ENCODE peak calls at places on chromosome 11, in seven cellular contexts. One of them, this sample, is unnamed.
A peak's percentile ranks its signal among the peaks of the same experiment; 100 is the strongest.

GRCh38 chr11:104134760-104135159 is 29.2 kb downstream of the PDGFD start:
- ATAC-seq in natural killer cell: no peak
- ATAC-seq in lung: no peak
- ATAC-seq in RWPE2: peak; percentile 75
- ATAC-seq in GM23338: no peak
- ATAC-seq in CD8-positive, alpha-beta T cell: no peak
- ATAC-seq in activated T-helper 17 cell treated with anti-CD3 and anti-CD28 coated beads, Interleukin-2, amount 50 U/mL, for 72 hours: no peak
- ATAC-seq in this sample: no peak

GRCh38 chr11:9565822-9566560 is 7.5 kb upstream of the WEE1 start:
- ATAC-seq in GM23338: peak; percentile 67
- ATAC-seq in lung: peak; percentile 76
- ATAC-seq in activated T-helper 17 cell treated with anti-CD3 and anti-CD28 coated beads, Interleukin-2, amount 50 U/mL, for 72 hours: peak; percentile 96
- ATAC-seq in natural killer cell: no peak
- ATAC-seq in RWPE2: peak; percentile 87
- ATAC-seq in CD8-positive, alpha-beta T cell: peak; percentile 91
- ATAC-seq in this sample: peak; percentile 90

GRCh38 chr11:130601141-130601540 is 152.7 kb downstream of the ADAMTS15 start:
- ATAC-seq in GM23338: peak; percentile 84
- ATAC-seq in lung: peak; percentile 36
- ATAC-seq in CD8-positive, alpha-beta T cell: no peak
- ATAC-seq in natural killer cell: no peak
- ATAC-seq in RWPE2: no peak
- ATAC-seq in activated T-helper 17 cell treated with anti-CD3 and anti-CD28 coated beads, Interleukin-2, amount 50 U/mL, for 72 hours: no peak
- ATAC-seq in this sample: no peak

GRCh38 chr11:102458531-102458930 is 6.0 kb upstream of the TMEM123 start:
- ATAC-seq in GM23338: no peak
- ATAC-seq in natural killer cell: no peak
- ATAC-seq in lung: no peak
- ATAC-seq in CD8-positive, alpha-beta T cell: no peak
- ATAC-seq in RWPE2: no peak
- ATAC-seq in activated T-helper 17 cell treated with anti-CD3 and anti-CD28 coated beads, Interleukin-2, amount 50 U/mL, for 72 hours: no peak
- ATAC-seq in this sample: no peak

GRCh38 chr11:10605941-10606381 is 37.5 kb upstream of the LYVE1 start:
- ATAC-seq in CD8-positive, alpha-beta T cell: no peak
- ATAC-seq in natural killer cell: no peak
- ATAC-seq in lung: no peak
- ATAC-seq in activated T-helper 17 cell treated with anti-CD3 and anti-CD28 coated beads, Interleukin-2, amount 50 U/mL, for 72 hours: peak; percentile 18
- ATAC-seq in RWPE2: no peak
- ATAC-seq in GM23338: peak; percentile 90
- ATAC-seq in this sample: no peak

GRCh38 chr11:19577391-19577831 is 135.2 kb upstream of the NAV2 start:
- ATAC-seq in GM23338: peak; percentile 50
- ATAC-seq in RWPE2: no peak
- ATAC-seq in CD8-positive, alpha-beta T cell: no peak
- ATAC-seq in natural killer cell: no peak
- ATAC-seq in activated T-helper 17 cell treated with anti-CD3 and anti-CD28 coated beads, Interleukin-2, amount 50 U/mL, for 72 hours: no peak
- ATAC-seq in lung: no peak
- ATAC-seq in this sample: no peak

GRCh38 chr11:13868710-13869403 is 93.7 kb upstream of the SPON1 start:
- ATAC-seq in RWPE2: peak; percentile 55
- ATAC-seq in activated T-helper 17 cell treated with anti-CD3 and anti-CD28 coated beads, Interleukin-2, amount 50 U/mL, for 72 hours: peak; percentile 97
- ATAC-seq in lung: no peak
- ATAC-seq in CD8-positive, alpha-beta T cell: peak; percentile 88
- ATAC-seq in GM23338: no peak
- ATAC-seq in natural killer cell: peak; percentile 65
- ATAC-seq in this sample: no peak

GRCh38 chr11:122977455-122978302 is 4.0 kb downstream of the BSX start:
- ATAC-seq in activated T-helper 17 cell treated with anti-CD3 and anti-CD28 coated beads, Interleukin-2, amount 50 U/mL, for 72 hours: no peak
- ATAC-seq in natural killer cell: no peak
- ATAC-seq in RWPE2: peak; percentile 10
- ATAC-seq in GM23338: peak; percentile 49
- ATAC-seq in lung: no peak
- ATAC-seq in CD8-positive, alpha-beta T cell: no peak
- ATAC-seq in this sample: no peak

GRCh38 chr11:19679952-19680823 is 32.4 kb upstream of the NAV2 start:
- ATAC-seq in natural killer cell: no peak
- ATAC-seq in lung: peak; percentile 79
- ATAC-seq in RWPE2: peak; percentile 95
- ATAC-seq in CD8-positive, alpha-beta T cell: no peak
- ATAC-seq in activated T-helper 17 cell treated with anti-CD3 and anti-CD28 coated beads, Interleukin-2, amount 50 U/mL, for 72 hours: peak; percentile 60
- ATAC-seq in GM23338: peak; percentile 78
- ATAC-seq in this sample: no peak

GRCh38 chr11:27421819-27422494 is 50.6 kb downstream of the LGR4 start:
- ATAC-seq in RWPE2: no peak
- ATAC-seq in CD8-positive, alpha-beta T cell: no peak
- ATAC-seq in lung: no peak
- ATAC-seq in natural killer cell: no peak
- ATAC-seq in activated T-helper 17 cell treated with anti-CD3 and anti-CD28 coated beads, Interleukin-2, amount 50 U/mL, for 72 hours: no peak
- ATAC-seq in GM23338: no peak
- ATAC-seq in this sample: no peak

GRCh38 chr11:26297179-26297970 is 34.6 kb upstream of the ANO3 start:
- ATAC-seq in GM23338: peak; percentile 63
- ATAC-seq in activated T-helper 17 cell treated with anti-CD3 and anti-CD28 coated beads, Interleukin-2, amount 50 U/mL, for 72 hours: no peak
- ATAC-seq in CD8-positive, alpha-beta T cell: no peak
- ATAC-seq in natural killer cell: no peak
- ATAC-seq in RWPE2: peak; percentile 68
- ATAC-seq in lung: peak; percentile 91
- ATAC-seq in this sample: no peak

GRCh38 chr11:7057641-7058040 is 31.2 kb upstream of the RBMXL2 start:
- ATAC-seq in CD8-positive, alpha-beta T cell: no peak
- ATAC-seq in GM23338: no peak
- ATAC-seq in activated T-helper 17 cell treated with anti-CD3 and anti-CD28 coated beads, Interleukin-2, amount 50 U/mL, for 72 hours: no peak
- ATAC-seq in natural killer cell: no peak
- ATAC-seq in lung: no peak
- ATAC-seq in RWPE2: no peak
- ATAC-seq in this sample: no peak

GRCh38 chr11:111531156-111531555 is 9.4 kb upstream of the LAYN start:
- ATAC-seq in lung: no peak
- ATAC-seq in natural killer cell: no peak
- ATAC-seq in activated T-helper 17 cell treated with anti-CD3 and anti-CD28 coated beads, Interleukin-2, amount 50 U/mL, for 72 hours: peak; percentile 47
- ATAC-seq in CD8-positive, alpha-beta T cell: no peak
- ATAC-seq in RWPE2: peak; percentile 48
- ATAC-seq in GM23338: no peak
- ATAC-seq in this sample: no peak

GRCh38 chr11:133907841-133908241 is 48.9 kb downstream of the IGSF9B start:
- ATAC-seq in RWPE2: no peak
- ATAC-seq in lung: no peak
- ATAC-seq in GM23338: no peak
- ATAC-seq in activated T-helper 17 cell treated with anti-CD3 and anti-CD28 coated beads, Interleukin-2, amount 50 U/mL, for 72 hours: no peak
- ATAC-seq in CD8-positive, alpha-beta T cell: no peak
- ATAC-seq in natural killer cell: no peak
- ATAC-seq in this sample: no peak

GRCh38 chr11:36340909-36341308 is 44.8 kb downstream of the PRR5L start:
- ATAC-seq in natural killer cell: no peak
- ATAC-seq in CD8-positive, alpha-beta T cell: no peak
- ATAC-seq in GM23338: no peak
- ATAC-seq in activated T-helper 17 cell treated with anti-CD3 and anti-CD28 coated beads, Interleukin-2, amount 50 U/mL, for 72 hours: no peak
- ATAC-seq in RWPE2: no peak
- ATAC-seq in lung: no peak
- ATAC-seq in this sample: no peak

GRCh38 chr11:32479291-32479690 is 44.0 kb upstream of the WT1 start:
- ATAC-seq in lung: no peak
- ATAC-seq in activated T-helper 17 cell treated with anti-CD3 and anti-CD28 coated beads, Interleukin-2, amount 50 U/mL, for 72 hours: no peak
- ATAC-seq in GM23338: no peak
- ATAC-seq in CD8-positive, alpha-beta T cell: no peak
- ATAC-seq in RWPE2: no peak
- ATAC-seq in natural killer cell: no peak
- ATAC-seq in this sample: no peak

GRCh38 chr11:47524200-47524874 is 28.6 kb downstream of the CELF1 start:
- ATAC-seq in GM23338: peak; percentile 58
- ATAC-seq in RWPE2: peak; percentile 29
- ATAC-seq in lung: no peak
- ATAC-seq in CD8-positive, alpha-beta T cell: peak; percentile 65
- ATAC-seq in natural killer cell: peak; percentile 50
- ATAC-seq in activated T-helper 17 cell treated with anti-CD3 and anti-CD28 coated beads, Interleukin-2, amount 50 U/mL, for 72 hours: peak; percentile 50
- ATAC-seq in this sample: peak; percentile 62

GRCh38 chr11:108967571-108967970 is 302.7 kb downstream of the DDX10 start:
- ATAC-seq in lung: no peak
- ATAC-seq in GM23338: no peak
- ATAC-seq in CD8-positive, alpha-beta T cell: no peak
- ATAC-seq in RWPE2: no peak
- ATAC-seq in activated T-helper 17 cell treated with anti-CD3 and anti-CD28 coated beads, Interleukin-2, amount 50 U/mL, for 72 hours: no peak
- ATAC-seq in natural killer cell: no peak
- ATAC-seq in this sample: no peak

GRCh38 chr11:69496631-69497220 is 15.3 kb downstream of the LINC01488 start:
- ATAC-seq in RWPE2: peak; percentile 3
- ATAC-seq in activated T-helper 17 cell treated with anti-CD3 and anti-CD28 coated beads, Interleukin-2, amount 50 U/mL, for 72 hours: no peak
- ATAC-seq in natural killer cell: no peak
- ATAC-seq in CD8-positive, alpha-beta T cell: no peak
- ATAC-seq in GM23338: no peak
- ATAC-seq in lung: no peak
- ATAC-seq in this sample: no peak

GRCh38 chr11:36409152-36409713 is 100.8 kb downstream of the TRAF6 start:
- ATAC-seq in CD8-positive, alpha-beta T cell: peak; percentile 45
- ATAC-seq in natural killer cell: peak; percentile 46
- ATAC-seq in GM23338: no peak
- ATAC-seq in activated T-helper 17 cell treated with anti-CD3 and anti-CD28 coated beads, Interleukin-2, amount 50 U/mL, for 72 hours: peak; percentile 75
- ATAC-seq in RWPE2: no peak
- ATAC-seq in lung: no peak
- ATAC-seq in this sample: no peak

GRCh38 chr11:2647167-2647566 is 52.6 kb downstream of the KCNQ1OT1 start:
- ATAC-seq in natural killer cell: no peak
- ATAC-seq in RWPE2: no peak
- ATAC-seq in activated T-helper 17 cell treated with anti-CD3 and anti-CD28 coated beads, Interleukin-2, amount 50 U/mL, for 72 hours: no peak
- ATAC-seq in CD8-positive, alpha-beta T cell: no peak
- ATAC-seq in lung: no peak
- ATAC-seq in GM23338: no peak
- ATAC-seq in this sample: no peak

GRCh38 chr11:13885083-13885482 is 77.4 kb upstream of the SPON1 start:
- ATAC-seq in natural killer cell: no peak
- ATAC-seq in lung: peak; percentile 43
- ATAC-seq in RWPE2: peak; percentile 46
- ATAC-seq in GM23338: no peak
- ATAC-seq in CD8-positive, alpha-beta T cell: no peak
- ATAC-seq in activated T-helper 17 cell treated with anti-CD3 and anti-CD28 coated beads, Interleukin-2, amount 50 U/mL, for 72 hours: no peak
- ATAC-seq in this sample: no peak

This sample was measured in stimulated activated memory B cell treated with anti-CD40 and anti-IgM and Interleukin-4, amounts not matched to agents 10 μg/mL and 1 μg/mL and 100 μg/mL, for 72 hours.